ENCODE peak calls at places on chromosome 6, in four cellular contexts. E is HepG2, U is H1, C is GM12878. X is an unnamed sample.

GRCh38 chr6:101114703-101115102 is 233.6 kb upstream of the ASCC3 start:
- DNase-seq in C (no peak), U (no peak), E (peak; percentile 10), X (no peak)

GRCh38 chr6:86516087-86516486 is 421.2 kb upstream of the HTR1E start:
- DNase-seq in U (no peak), E (no peak), C (no peak), X (no peak)

GRCh38 chr6:110756817-110757216 is 58.5 kb downstream of the CDK19 start:
- DNase-seq in E (no peak), C (no peak), U (no peak), X (no peak)

GRCh38 chr6:77173472-77174074 is 289.7 kb downstream of the HTR1B start:
- DNase-seq in C (no peak), U (peak; percentile 50), E (peak; percentile 1), X (no peak)

GRCh38 chr6:68777956-68778355 is 142.9 kb downstream of the ADGRB3 start:
- DNase-seq in E (no peak), C (no peak), U (no peak), X (peak; percentile 57)

GRCh38 chr6:103255132-103255531 is 1604.6 kb downstream of the HACE1 start:
- DNase-seq in E (no peak), U (no peak), C (no peak), X (no peak)

GRCh38 chr6:24495516-24495847 is 713 bp downstream of the ALDH5A1 start:
- DNase-seq in U (no peak), C (no peak), E (peak; percentile 84), X (peak; percentile 48)

GRCh38 chr6:129792049-129792448 is 69.1 kb downstream of the TMEM244 start:
- DNase-seq in E (no peak), U (no peak), C (no peak), X (no peak)

GRCh38 chr6:29153083-29153482 is 17.6 kb upstream of the OR2J2 start:
- DNase-seq in C (no peak), U (no peak), E (no peak), X (no peak)

GRCh38 chr6:158649289-158650143 is at the start of gene SYTL3:
- DNase-seq in C (peak; percentile 95), E (no peak), U (no peak), X (no peak)

GRCh38 chr6:1382883-1383728 is 6.3 kb upstream of the FOXF2 start:
- DNase-seq in U (peak; percentile 82), C (no peak), E (no peak), X (no peak)

GRCh38 chr6:144331610-144332009 is 46.5 kb downstream of the UTRN start:
- DNase-seq in U (no peak), C (no peak), E (no peak), X (no peak)

GRCh38 chr6:40244684-40245083 is 310.4 kb upstream of the MOCS1 start:
- DNase-seq in E (no peak), U (no peak), C (no peak), X (no peak)

GRCh38 chr6:50062051-50062450 is 12.3 kb upstream of the DEFB112 start:
- DNase-seq in E (peak; percentile 16), U (no peak), C (no peak), X (peak; percentile 13)

GRCh38 chr6:54730767-54731665 is 115.6 kb upstream of the FAM83B start:
- DNase-seq in C (no peak), U (no peak), E (no peak), X (no peak)

GRCh38 chr6:104484191-104484590 is 375.5 kb downstream of the HACE1 start:
- DNase-seq in E (no peak), C (no peak), U (no peak), X (no peak)

GRCh38 chr6:140083375-140083774 is 708.9 kb upstream of the CITED2 start:
- DNase-seq in E (no peak), U (no peak), C (no peak), X (no peak)

GRCh38 chr6:4564746-4565145 is 211.5 kb upstream of the CDYL start:
- DNase-seq in U (peak; percentile 37), E (no peak), C (no peak), X (no peak)

GRCh38 chr6:100176321-100176950 is 182.4 kb upstream of the MCHR2 start:
- DNase-seq in E (peak; percentile 14), C (no peak), U (no peak), X (no peak)

GRCh38 chr6:77440206-77440976 is 22.9 kb downstream of the HTR1B start:
- DNase-seq in E (no peak), U (no peak), C (no peak), X (no peak)

GRCh38 chr6:73451166-73452106 is 661 bp downstream of the CGAS start:
- DNase-seq in E (no peak), C (no peak), U (peak; percentile 73), X (no peak)

GRCh38 chr6:73455865-73456629 is 4.0 kb upstream of the CGAS start:
- DNase-seq in U (no peak), E (peak; percentile 50), C (no peak), X (peak; percentile 9)

GRCh38 chr6:73452107-73452461 is at the start of gene CGAS:
- DNase-seq in U (no peak), E (no peak), C (no peak), X (no peak)
- TF ChIP-seq USF2 in U (no peak), E (no peak), C (no peak), X (no peak)

GRCh38 chr6:27565839-27566779 is 93.2 kb upstream of the ZNF184 start:
- DNase-seq in C (no peak), U (peak; percentile 78), E (peak; percentile 62), X (no peak)
- TF ChIP-seq EZH2 in C (no peak), U (no peak), E (no peak), X (no peak)

GRCh38 chr6:135146160-135146920 is 34.8 kb upstream of the MYB start:
- DNase-seq in E (no peak), C (no peak), U (no peak), X (peak; percentile 57)
- TF ChIP-seq USF2 in E (no peak), C (no peak), U (no peak), X (no peak)

GRCh38 chr6:21587925-21588811 is 5.4 kb upstream of the SOX4 start:
- DNase-seq in E (peak; percentile 10), U (peak; percentile 79), C (no peak), X (no peak)
- TF ChIP-seq EZH2 in E (no peak), U (peak; percentile 56), C (no peak), X (no peak)

DNA sequence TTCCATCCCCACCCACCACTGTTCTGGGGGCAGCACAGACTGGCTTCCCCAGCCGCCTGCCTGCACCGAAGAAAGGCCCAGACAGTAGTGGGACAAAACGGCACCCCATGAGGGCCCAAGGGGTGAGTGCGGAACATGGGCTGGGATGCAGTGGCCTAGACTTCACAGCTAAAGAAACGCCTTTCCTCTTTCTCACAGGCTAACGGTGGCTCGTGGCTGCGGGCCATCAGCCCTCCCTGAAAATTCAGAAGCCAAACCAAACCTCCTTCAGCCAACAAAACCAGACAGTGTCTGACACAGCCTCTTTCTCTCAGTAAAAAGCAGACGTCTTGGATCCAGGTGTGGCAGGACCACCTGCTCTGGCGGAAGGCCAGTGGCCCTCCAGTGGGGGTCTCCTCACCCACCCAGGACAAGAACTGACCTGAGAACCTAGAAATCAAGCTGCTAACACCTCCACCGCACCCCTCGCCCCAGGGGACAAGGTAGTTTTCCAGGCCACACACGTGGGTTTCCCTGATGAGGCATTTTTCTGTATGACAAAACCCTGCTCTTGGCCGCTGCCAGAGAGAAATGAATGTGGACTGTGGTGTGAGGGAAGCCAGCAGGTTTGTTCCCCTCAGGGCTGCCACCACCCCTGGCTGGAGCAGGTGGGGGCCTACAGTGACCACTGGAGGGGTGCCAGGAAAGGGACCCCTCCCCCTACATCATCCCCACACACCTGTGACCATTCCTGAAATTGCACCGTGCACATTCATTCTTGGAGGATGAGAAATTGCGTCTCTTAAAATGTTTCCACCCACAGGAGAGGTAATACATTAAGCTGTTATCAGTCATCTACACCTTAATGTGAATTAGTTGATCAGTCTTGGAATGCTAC is 76.9 kb upstream of the PIM1 start:
- DNase-seq in C (no peak), U (no peak), E (no peak), X (no peak)
- TF ChIP-seq USF2 in C (no peak), U (no peak), E (no peak), X (no peak)

DNA sequence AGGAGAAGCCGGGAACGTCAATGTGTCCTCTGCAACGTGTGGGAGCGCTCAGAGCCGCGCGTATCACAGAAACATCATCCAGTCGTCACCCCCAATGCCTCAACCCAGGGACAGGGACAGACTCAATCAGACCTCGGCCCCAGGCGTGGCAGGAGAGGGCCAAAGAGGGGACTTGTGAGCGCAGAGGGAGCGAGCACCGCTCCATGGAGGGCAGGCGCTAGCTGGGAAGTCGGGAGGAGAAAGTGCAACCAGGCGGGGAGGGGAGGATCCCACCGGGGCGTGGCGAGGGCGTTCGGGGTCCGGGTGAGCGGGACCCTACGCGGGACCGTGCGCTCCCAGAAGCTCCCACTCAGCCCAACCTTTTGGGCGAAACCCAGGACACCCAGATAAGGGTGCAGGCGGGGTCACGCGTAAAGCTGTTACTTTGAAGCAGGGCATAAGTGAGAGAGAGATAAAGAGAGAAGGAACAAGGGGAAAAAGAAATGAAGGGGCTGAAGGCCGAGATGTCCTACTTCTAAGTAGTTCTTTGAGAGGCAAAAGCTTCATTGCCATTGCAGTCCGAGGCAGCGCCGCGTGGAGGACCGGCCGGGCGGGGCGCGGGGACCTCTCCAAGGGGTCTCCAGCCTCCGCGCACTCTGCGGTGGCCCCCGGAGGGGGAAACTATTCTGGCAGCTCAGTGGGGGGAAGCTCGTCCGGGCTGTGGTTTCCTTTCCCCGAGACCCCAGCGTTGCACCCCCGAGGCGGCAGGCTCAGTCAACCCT is 862 bp upstream of the SOBP start:
- DNase-seq in C (no peak), U (peak; percentile 85), E (peak; percentile 44), X (peak; percentile 25)
- TF ChIP-seq EZH2 in C (no peak), U (no peak), E (no peak), X (peak; percentile 85)

GRCh38 chr6:45822864-45823263 is 192.8 kb downstream of the CLIC5 start:
- DNase-seq in U (no peak), E (no peak), C (no peak), X (no peak)

GRCh38 chr6:45822269-45822812 is 193.3 kb downstream of the CLIC5 start:
- DNase-seq in U (no peak), E (no peak), C (no peak), X (no peak)

GRCh38 chr6:45814772-45815171 is 200.9 kb downstream of the CLIC5 start:
- DNase-seq in U (no peak), E (no peak), C (no peak), X (no peak)

GRCh38 chr6:45816674-45817297 is 198.9 kb downstream of the CLIC5 start:
- DNase-seq in E (no peak), U (no peak), C (no peak), X (no peak)

GRCh38 chr6:45818655-45819054 is 197.0 kb downstream of the CLIC5 start:
- DNase-seq in C (no peak), E (no peak), U (no peak), X (no peak)
- TF ChIP-seq USF2 in C (no peak), E (no peak), U (no peak), X (no peak)

X was measured in K562.